ENCODE peak calls at places on chromosomes 4 and X, in ten cellular contexts. Q is IMR-90, P is OCI-LY7, G is GM23248, L is A549, A is MM.1S, X is fibroblast of lung, I is neural progenitor cell, J is mesendoderm, B is K562. Y is an unnamed sample.

GRCh38 chr4:176717237-176717636 is 75.5 kb downstream of the VEGFC start:
- DNase-seq in P (no peak), Q (no peak), L (no peak), G (no peak), X (no peak), J (no peak), B (no peak), I (no peak), A (no peak), Y (no peak)

GRCh38 chrX:124086411-124086810 is 124.9 kb downstream of the STAG2 start:
- DNase-seq in Q (no peak), A (peak; percentile 91), B (no peak), L (no peak), J (no peak), I (no peak), X (no peak), P (no peak), G (no peak), Y (no peak)

GRCh38 chr4:176584031-176584430 is 208.7 kb downstream of the VEGFC start:
- DNase-seq in P (no peak), A (no peak), B (no peak), G (peak; percentile 47), X (no peak), I (no peak), J (no peak), Q (peak; percentile 20), L (no peak), Y (no peak)

GRCh38 chr4:182678590-182678989 is 238.6 kb downstream of the DCTD start:
- DNase-seq in J (no peak), P (no peak), G (no peak), X (no peak), B (no peak), A (no peak), Q (no peak), I (no peak), L (no peak), Y (no peak)

GRCh38 chrX:40155617-40156471 is 58.1 kb upstream of the BCOR start:
- DNase-seq in X (no peak), Q (no peak), B (peak; percentile 52), I (peak; percentile 64), G (peak; percentile 35), J (peak; percentile 37), A (no peak), P (peak; percentile 28), L (peak; percentile 32), Y (no peak)

GRCh38 chrX:129808829-129809745 is 29.3 kb downstream of the SASH3 start:
- DNase-seq in B (no peak), I (no peak), G (peak; percentile 21), L (no peak), P (no peak), J (no peak), Q (no peak), X (no peak), A (no peak), Y (no peak)

GRCh38 chr4:128290526-128290925 is 2.9 kb upstream of the PGRMC2 start:
- DNase-seq in B (no peak), Q (no peak), G (no peak), P (no peak), X (no peak), L (no peak), I (no peak), J (no peak), A (no peak), Y (no peak)

GRCh38 chr4:2402053-2402452 is 16.4 kb downstream of the ZFYVE28 start:
- DNase-seq in G (peak; percentile 54), P (no peak), B (peak; percentile 89), Q (no peak), I (peak; percentile 94), A (no peak), L (no peak), X (no peak), J (peak; percentile 97), Y (peak; percentile 21)

GRCh38 chr4:34720563-34720962 is 1523.8 kb downstream of the ARAP2 start:
- DNase-seq in Q (peak; percentile 24), X (peak; percentile 77), L (peak; percentile 3), J (peak; percentile 60), G (peak; percentile 60), I (peak; percentile 48), P (peak; percentile 10), B (no peak), A (peak; percentile 47), Y (peak; percentile 8)

GRCh38 chr4:36280555-36280954 is 861 bp upstream of the DTHD1 start:
- DNase-seq in P (no peak), Q (no peak), I (peak; percentile 61), B (no peak), G (no peak), L (no peak), J (peak; percentile 62), X (no peak), A (no peak), Y (peak; percentile 60)

GRCh38 chrX:24190500-24191156 is 41.1 kb downstream of the ZFX start:
- DNase-seq in G (peak; percentile 65), X (peak; percentile 34), I (no peak), B (no peak), J (no peak), P (no peak), A (no peak), Q (peak; percentile 71), L (no peak), Y (no peak)

GRCh38 chr4:153472122-153473037 is 6.2 kb downstream of the TMEM131L start:
- DNase-seq in A (no peak), Q (no peak), L (no peak), G (no peak), J (no peak), B (no peak), X (no peak), I (no peak), P (no peak), Y (no peak)

GRCh38 chr4:165814256-165815010 is 58.6 kb upstream of the TLL1 start:
- DNase-seq in J (no peak), I (no peak), B (no peak), A (no peak), G (peak; percentile 1), Q (no peak), X (peak; percentile 6), L (no peak), P (no peak), Y (peak; percentile 69)
- H3K4me2 ChIP-seq in J (no peak overlapping the region), I (no peak overlapping the region), B (no peak overlapping the region), A (no peak overlapping the region), G (no peak overlapping the region), Q (no peak overlapping the region), X (no peak overlapping the region), L (no peak overlapping the region), P (no peak overlapping the region), Y (peak overlapping the region; percentile 35)

GRCh38 chrX:11438380-11438723 is 145.1 kb downstream of the AMELX start:
- DNase-seq in P (no peak), A (no peak), B (no peak), J (no peak), G (no peak), I (no peak), Q (no peak), X (no peak), L (no peak), Y (no peak)

GRCh38 chrX:11434607-11435006 is 141.4 kb downstream of the AMELX start:
- DNase-seq in G (no peak), P (no peak), I (no peak), B (no peak), L (no peak), Q (no peak), J (no peak), A (no peak), X (no peak), Y (no peak)

GRCh38 chrX:11438767-11439166 is 145.6 kb downstream of the AMELX start:
- DNase-seq in I (no peak), L (no peak), Q (peak; percentile 68), A (peak; percentile 36), X (peak; percentile 82), P (no peak), G (peak; percentile 30), J (no peak), B (no peak), Y (no peak)

GRCh38 chrX:11437642-11438379 is 144.6 kb downstream of the AMELX start:
- DNase-seq in P (peak; percentile 8), A (peak; percentile 46), Q (peak; percentile 55), X (peak; percentile 53), I (no peak), G (peak; percentile 77), J (peak; percentile 13), B (peak; percentile 57), L (no peak), Y (no peak)

GRCh38 chrX:11435568-11435967 is 142.4 kb downstream of the AMELX start:
- DNase-seq in Q (peak; percentile 62), J (no peak), I (no peak), L (no peak), X (peak; percentile 73), B (no peak), P (no peak), G (peak; percentile 88), A (peak; percentile 48), Y (no peak)
- H3K4me2 ChIP-seq in Q (peak overlapping the region; percentile 18), J (no peak overlapping the region), I (no peak overlapping the region), L (no peak overlapping the region), X (no peak overlapping the region), B (no peak overlapping the region), P (no peak overlapping the region), G (peak overlapping the region; percentile 65), A (peak overlapping the region; percentile 38), Y (no peak overlapping the region)

DNA sequence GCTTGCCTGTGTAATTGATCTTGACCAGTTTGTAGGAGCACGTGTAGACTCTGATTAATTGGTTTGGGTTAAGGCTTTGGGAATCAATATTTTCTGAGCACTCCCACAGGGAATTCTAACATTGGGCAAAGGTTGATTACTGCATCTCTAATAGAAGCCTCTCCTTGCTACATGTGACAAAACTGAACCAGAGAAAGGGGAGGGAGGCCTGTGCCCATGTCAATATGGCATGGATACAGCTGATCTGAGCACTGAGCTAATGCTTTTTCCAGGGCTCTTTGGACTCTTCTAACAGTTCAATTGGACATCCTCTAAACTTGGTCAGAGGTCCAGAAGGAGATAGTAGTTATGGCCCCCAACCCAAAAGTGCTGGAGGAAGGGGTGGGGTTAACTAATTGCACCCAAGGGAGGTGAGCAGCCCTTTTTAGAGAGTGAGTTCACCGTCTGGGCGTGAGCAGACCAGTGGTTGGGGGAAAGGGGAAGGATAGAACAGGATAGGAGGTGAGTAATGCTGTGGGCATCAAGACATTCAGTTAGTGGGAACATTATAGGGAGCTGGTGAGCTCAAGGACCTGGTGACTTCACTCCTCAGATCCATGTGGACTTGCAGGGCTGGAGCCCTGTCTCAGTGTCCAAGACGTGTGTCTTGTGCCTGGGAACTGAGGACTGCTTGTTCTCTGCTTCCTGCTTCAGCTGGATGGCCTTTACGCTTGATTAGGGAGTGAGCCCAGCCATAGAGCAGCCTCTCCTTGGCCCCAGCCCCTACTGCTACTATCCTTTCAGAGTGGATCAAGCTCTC is 22.8 kb downstream of the MSN start:
- DNase-seq in B (no peak), I (no peak), L (no peak), J (no peak), P (no peak), G (peak; percentile 89), X (peak; percentile 53), A (no peak), Q (peak; percentile 78), Y (peak; percentile 74)
- H3K4me2 ChIP-seq in B (peak overlapping the region; percentile 0), I (no peak overlapping the region), L (no peak overlapping the region), J (no peak overlapping the region), P (peak overlapping the region; percentile 66), G (peak overlapping the region; percentile 53), X (no peak overlapping the region), A (no peak overlapping the region), Q (no peak overlapping the region), Y (no peak overlapping the region)

DNA sequence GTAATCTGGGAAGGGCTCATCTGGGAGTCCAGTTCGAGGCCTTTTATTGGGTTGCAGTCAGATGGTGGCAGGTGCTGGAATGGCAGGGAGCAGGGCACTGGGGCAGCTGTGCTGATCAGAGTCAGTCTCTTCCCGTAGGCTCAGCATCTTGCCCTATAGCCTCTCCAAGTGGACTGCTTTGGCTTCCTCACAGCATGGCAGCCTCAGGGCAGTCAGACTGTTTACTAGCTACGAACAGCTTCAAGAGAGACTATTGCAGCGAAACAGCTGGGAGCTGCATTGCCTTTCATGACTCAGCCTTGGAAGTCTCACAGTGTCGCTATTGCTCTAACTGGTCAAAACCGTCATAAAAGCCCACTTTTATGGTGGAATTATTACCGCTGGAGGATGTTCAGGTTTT is 26.8 kb upstream of the DUSP21 start:
- DNase-seq in I (peak; percentile 1), J (peak; percentile 2), X (no peak), B (no peak), P (no peak), Q (no peak), G (no peak), L (no peak), A (no peak), Y (no peak)
- H3K4me2 ChIP-seq in I (no peak overlapping the region), J (no peak overlapping the region), X (no peak overlapping the region), B (no peak overlapping the region), P (no peak overlapping the region), Q (no peak overlapping the region), G (no peak overlapping the region), L (no peak overlapping the region), A (no peak overlapping the region), Y (no peak overlapping the region)